ENCODE peak calls at places on chromosomes 13 and 19, in five cellular contexts. B is BJ, D is retina, I is cardiac muscle cell, L is head of caudate nucleus. M is an unnamed sample.

GRCh38 chr19:49290517-49290916 is 34.5 kb downstream of the SLC6A16 start:
- DNase-seq in B (no peak), D (no peak), I (no peak), L (no peak), M (no peak)

GRCh38 chr13:113547248-113547971 is 37.1 kb upstream of the TFDP1 start:
- DNase-seq in B (no peak), D (peak), I (peak), L (no peak), M (peak)

GRCh38 chr13:64305246-64305645 is 2889.6 kb upstream of the PCDH20 start:
- DNase-seq in B (peak), D (no peak), I (peak), L (no peak), M (no peak)

GRCh38 chr19:41351339-41352245 is 2.1 kb downstream of the TGFB1 start:
- DNase-seq in B (no peak), D (peak), I (peak), L (peak), M (peak)

GRCh38 chr13:100573121-100573520 is 15.5 kb downstream of the GGACT start:
- DNase-seq in B (no peak), D (no peak), I (peak), L (peak), M (peak)

GRCh38 chr19:50046649-50047503 is 21.1 kb downstream of the ZNF473 start:
- DNase-seq in B (no peak), D (peak), I (peak), L (peak), M (no peak)

GRCh38 chr19:35755160-35755549 is 1.7 kb downstream of the HSPB6 start:
- DNase-seq in B (no peak), D (no peak), I (no peak), L (no peak), M (no peak)

GRCh38 chr13:97986841-97987240 is 33.4 kb downstream of the IPO5 start:
- DNase-seq in B (no peak), D (no peak), I (no peak), L (no peak), M (no peak)

GRCh38 chr19:18319591-18320135 is 3.2 kb downstream of the LSM4 start:
- DNase-seq in B (no peak), D (no peak), I (no peak), L (no peak), M (no peak)

GRCh38 chr13:24638096-24638495 is 42.1 kb upstream of the ATP12A start:
- DNase-seq in B (no peak), D (peak), I (no peak), L (no peak), M (no peak)

GRCh38 chr19:18233224-18233825 is 7.1 kb upstream of the PDE4C start:
- DNase-seq in B (no peak), D (no peak), I (peak), L (no peak), M (no peak)

GRCh38 chr19:2015611-2015950 is at the start of gene BTBD2:
- DNase-seq in B (no peak), D (no peak), I (peak), L (peak), M (peak)

GRCh38 chr19:3783660-3784584 is 2.3 kb downstream of the MATK start:
- DNase-seq in B (no peak), D (no peak), I (no peak), L (no peak), M (no peak)

GRCh38 chr13:91272235-91272777 is 75.2 kb upstream of the MIR17HG start:
- DNase-seq in B (no peak), D (no peak), I (no peak), L (no peak), M (no peak)

GRCh38 chr19:14475251-14476073 is at the start of gene PTGER1:
- DNase-seq in B (no peak), D (peak), I (peak), L (no peak), M (no peak)

GRCh38 chr13:85659493-85659892 is 139.7 kb downstream of the SLITRK6 start:
- DNase-seq in B (peak), D (no peak), I (peak), L (no peak), M (no peak)

GRCh38 chr13:44106231-44107152 is 226.8 kb downstream of the LACC1 start:
- DNase-seq in B (no peak), D (no peak), I (peak), L (no peak), M (no peak)

GRCh38 chr19:30369833-30370232 is 2.4 kb upstream of the ZNF536 start:
- DNase-seq in B (no peak), D (no peak), I (no peak), L (no peak), M (no peak)

GRCh38 chr19:1171755-1172352 is 2.2 kb downstream of the SBNO2 start:
- DNase-seq in B (no peak), D (peak), I (no peak), L (no peak), M (no peak)

GRCh38 chr19:3653865-3654513 is 27.4 kb upstream of the CACTIN start:
- DNase-seq in B (no peak), D (no peak), I (no peak), L (no peak), M (no peak)

GRCh38 chr13:105996391-105997028 is 539.0 kb downstream of the EFNB2 start:
- DNase-seq in B (no peak), D (no peak), I (no peak), L (no peak), M (no peak)

GRCh38 chr13:88656751-88657150 is 985.6 kb downstream of the SLITRK5 start:
- DNase-seq in B (no peak), D (no peak), I (no peak), L (no peak), M (no peak)

GRCh38 chr13:28541966-28542365 is 47.0 kb upstream of the FLT1 start:
- DNase-seq in B (no peak), D (no peak), I (peak), L (no peak), M (no peak)

GRCh38 chr13:29884671-29885424 is 34.4 kb upstream of the UBL3 start:
- DNase-seq in B (no peak), D (peak), I (peak), L (peak), M (no peak)

GRCh38 chr19:55795021-55795420 is 26.1 kb downstream of the RFPL4AL1 start:
- DNase-seq in B (no peak), D (no peak), I (no peak), L (no peak), M (no peak)

GRCh38 chr19:50975766-50976165 is 6.4 kb upstream of the KLK6 start:
- DNase-seq in B (no peak), D (no peak), I (no peak), L (no peak), M (no peak)

GRCh38 chr19:28511655-28512054 is 701.3 kb downstream of the UQCRFS1 start:
- DNase-seq in B (no peak), D (no peak), I (no peak), L (no peak), M (no peak)

GRCh38 chr13:102405499-102406079 is 3.7 kb upstream of the FGF14 start:
- DNase-seq in B (no peak), D (no peak), I (no peak), L (no peak), M (no peak)

GRCh38 chr19:49591731-49592485 is 926 bp downstream of the PRR12 start:
- DNase-seq in B (no peak), D (peak), I (peak), L (peak), M (peak)

GRCh38 chr19:40249781-40250180 is 23.3 kb upstream of the CCNP start:
- DNase-seq in B (no peak), D (no peak), I (no peak), L (no peak), M (no peak)

GRCh38 chr13:113935523-113935922 is 38.4 kb downstream of the C13orf46 start:
- DNase-seq in B (no peak), D (no peak), I (no peak), L (no peak), M (no peak)

GRCh38 chr19:776549-776948 is 20.7 kb upstream of the PTBP1 start:
- DNase-seq in B (no peak), D (peak), I (no peak), L (no peak), M (no peak)

GRCh38 chr13:45102136-45102802 is 18.0 kb upstream of the GTF2F2 start:
- DNase-seq in B (no peak), D (peak), I (no peak), L (peak), M (no peak)

GRCh38 chr19:8252922-8253589 is 43.9 kb downstream of the CERS4 start:
- DNase-seq in B (no peak), D (peak), I (peak), L (peak), M (peak)

GRCh38 chr19:3250675-3251074 is 26.2 kb downstream of the CELF5 start:
- DNase-seq in B (no peak), D (no peak), I (peak), L (no peak), M (no peak)

GRCh38 chr13:34432234-34432633 is 509.8 kb upstream of the NBEA start:
- DNase-seq in B (no peak), D (no peak), I (no peak), L (no peak), M (no peak)

M was measured in HCEC 1CT.